ENCODE peak calls at places on chromosomes 5 and 9, in nine cellular contexts. W is heart left ventricle; I is suprapubic skin; H is cardiac fibroblast; M is naive thymus-derived CD4-positive, alpha-beta T cell; Y is bronchial epithelial cell; Z is H7; N is left ventricle myocardium inferior; O is lung. U is an unnamed sample.

GRCh38 chr5:126868961-126869451 is 92.1 kb downstream of the LMNB1 start:
- DNase-seq in I (no peak), H (peak; percentile 52), Z (peak; percentile 84), W (no peak), N (no peak), Y (peak; percentile 17), M (peak; percentile 45), O (no peak), U (no peak)

GRCh38 chr5:65625743-65626142 is 916 bp downstream of the SHLD3 start:
- DNase-seq in N (no peak), H (no peak), M (no peak), W (no peak), Z (no peak), I (no peak), Y (no peak), O (no peak), U (no peak)

GRCh38 chr5:25850581-25850980 is 1187.8 kb downstream of the CDH9 start:
- DNase-seq in H (no peak), N (no peak), Z (peak; percentile 2), Y (no peak), I (no peak), W (no peak), M (no peak), O (no peak), U (no peak)

GRCh38 chr5:173578947-173579615 is 37.4 kb downstream of the BOD1 start:
- DNase-seq in M (no peak), Z (no peak), N (no peak), O (no peak), Y (no peak), H (no peak), W (no peak), I (no peak), U (no peak)

GRCh38 chr5:92268343-92268742 is 885.2 kb upstream of the ARRDC3 start:
- DNase-seq in Z (no peak), Y (no peak), I (no peak), W (no peak), H (no peak), N (no peak), M (no peak), O (no peak), U (no peak)

GRCh38 chr5:90640484-90641059 is 82.0 kb downstream of the ADGRV1 start:
- DNase-seq in W (no peak), I (no peak), O (no peak), H (no peak), Y (peak; percentile 33), M (no peak), Z (no peak), N (no peak), U (no peak)

GRCh38 chr9:28301281-28301680 is 728.0 kb upstream of the C9orf72 start:
- DNase-seq in Y (peak; percentile 58), I (no peak), M (no peak), H (no peak), W (no peak), Z (no peak), O (no peak), N (no peak), U (no peak)

GRCh38 chr9:99060621-99061020 is 44.3 kb upstream of the TGFBR1 start:
- DNase-seq in W (no peak), Y (no peak), O (no peak), M (no peak), I (no peak), H (no peak), Z (no peak), N (no peak), U (no peak)

GRCh38 chr9:93300175-93300572 is 116.2 kb downstream of the WNK2 start:
- DNase-seq in Z (peak; percentile 42), W (no peak), I (peak; percentile 37), H (no peak), Y (no peak), N (no peak), M (no peak), O (no peak), U (no peak)

GRCh38 chr5:130992621-130993020 is 172.4 kb downstream of the HINT1 start:
- DNase-seq in Y (peak; percentile 18), W (no peak), Z (no peak), I (no peak), H (no peak), O (no peak), N (no peak), M (no peak), U (no peak)

GRCh38 chr5:72392326-72392733 is 72.2 kb downstream of the PTCD2 start:
- DNase-seq in N (no peak), I (no peak), H (peak; percentile 57), Z (no peak), O (no peak), Y (peak; percentile 94), W (no peak), M (no peak), U (no peak)

GRCh38 chr5:142602720-142603245 is 83.1 kb downstream of the FGF1 start:
- DNase-seq in O (no peak), I (no peak), N (no peak), Y (peak; percentile 93), H (no peak), M (no peak), Z (no peak), W (no peak), U (no peak)

GRCh38 chr5:142601432-142601831 is 84.5 kb downstream of the FGF1 start:
- DNase-seq in Y (no peak), W (no peak), Z (no peak), O (no peak), I (no peak), N (no peak), H (no peak), M (no peak), U (no peak)

GRCh38 chr5:142600092-142600491 is 85.8 kb downstream of the FGF1 start:
- DNase-seq in H (no peak), N (no peak), O (no peak), W (no peak), I (no peak), Z (no peak), M (no peak), Y (no peak), U (no peak)

GRCh38 chr5:142598338-142598700 is 87.6 kb downstream of the FGF1 start:
- DNase-seq in O (no peak), W (no peak), M (no peak), N (no peak), Y (no peak), I (no peak), Z (no peak), H (no peak), U (no peak)

DNA sequence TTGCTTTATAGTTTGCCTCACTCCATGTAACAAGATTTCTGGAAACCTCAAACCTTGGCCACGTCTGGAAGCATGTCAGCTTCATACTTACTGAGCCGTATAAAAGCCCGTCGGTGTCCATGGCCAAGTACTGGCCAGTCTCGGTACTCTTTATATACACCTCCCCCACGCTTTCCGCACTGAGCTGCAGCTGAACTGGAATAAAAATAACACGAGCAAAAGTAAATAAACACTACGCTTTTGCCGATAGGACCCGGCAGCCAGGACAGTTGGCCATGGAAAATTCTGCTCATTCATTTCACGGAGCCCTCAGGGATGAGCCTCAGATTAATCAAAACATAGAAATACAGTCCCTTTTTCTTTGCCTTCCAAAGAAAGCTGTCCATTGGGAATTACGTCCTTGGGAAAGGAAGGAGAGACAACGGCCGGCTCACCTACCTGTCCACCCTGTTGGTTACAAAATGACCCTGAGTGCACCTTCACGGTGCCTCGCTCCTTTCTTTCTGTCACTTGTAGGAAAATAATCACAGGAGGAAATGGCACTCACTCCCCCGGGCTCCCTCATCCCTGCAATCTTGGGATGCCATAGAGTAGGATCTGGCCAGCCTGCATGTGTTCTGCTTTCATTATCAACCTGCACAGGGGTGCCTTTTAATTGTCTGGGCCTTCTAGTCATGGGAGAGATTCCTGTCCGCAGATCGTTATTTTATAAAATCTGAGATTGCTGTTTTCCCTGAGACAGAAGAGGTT is 85.1 kb downstream of the FGF1 start:
- DNase-seq in M (no peak), N (peak; percentile 44), Z (no peak), O (no peak), H (peak; percentile 70), W (peak; percentile 71), Y (no peak), I (no peak), U (no peak)
- H3K4me3 ChIP-seq in M (no peak overlapping the region), N (peak overlapping the region; percentile 53), Z (no peak overlapping the region), O (no peak overlapping the region), H (peak overlapping the region; percentile 26), W (no peak overlapping the region), Y (no peak overlapping the region), I (peak overlapping the region; percentile 19), U (no peak overlapping the region)

GRCh38 chr9:133273819-133274218 is 1.2 kb downstream of the ABO start:
- DNase-seq in N (no peak), O (no peak), I (no peak), Y (no peak), Z (no peak), W (no peak), M (no peak), H (no peak), U (no peak)
- H3K4me3 ChIP-seq in N (peak overlapping the region; percentile 75), O (no peak overlapping the region), I (no peak overlapping the region), Y (no peak overlapping the region), Z (no peak overlapping the region), W (peak overlapping the region; percentile 73), M (no peak overlapping the region), H (no peak overlapping the region), U (no peak overlapping the region)

DNA sequence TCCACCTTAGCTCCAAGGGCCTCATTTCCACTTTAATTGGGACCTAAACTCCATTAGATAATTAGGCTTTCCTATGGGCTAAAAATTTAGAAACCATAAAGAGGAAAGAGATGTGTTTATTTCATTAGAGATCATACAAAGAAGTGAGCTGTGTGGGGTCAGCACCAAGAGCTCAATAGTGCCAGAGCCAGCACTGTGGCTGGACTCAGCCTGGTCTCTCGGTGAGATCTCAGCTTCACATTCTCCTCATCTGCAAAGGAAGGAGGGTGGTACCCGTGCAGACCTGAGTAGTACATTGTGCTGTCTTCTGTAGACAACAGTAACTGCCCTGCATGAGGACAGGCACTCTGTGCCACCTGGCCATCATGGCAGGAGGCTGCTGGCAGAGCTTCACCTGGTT is 136.1 kb upstream of the EPB41L4A start:
- DNase-seq in N (no peak), O (no peak), Y (no peak), Z (no peak), I (no peak), M (no peak), W (no peak), H (no peak), U (no peak)
- H3K4me3 ChIP-seq in N (no peak overlapping the region), O (no peak overlapping the region), Y (no peak overlapping the region), Z (no peak overlapping the region), I (no peak overlapping the region), M (no peak overlapping the region), W (no peak overlapping the region), H (no peak overlapping the region), U (no peak overlapping the region)

DNA sequence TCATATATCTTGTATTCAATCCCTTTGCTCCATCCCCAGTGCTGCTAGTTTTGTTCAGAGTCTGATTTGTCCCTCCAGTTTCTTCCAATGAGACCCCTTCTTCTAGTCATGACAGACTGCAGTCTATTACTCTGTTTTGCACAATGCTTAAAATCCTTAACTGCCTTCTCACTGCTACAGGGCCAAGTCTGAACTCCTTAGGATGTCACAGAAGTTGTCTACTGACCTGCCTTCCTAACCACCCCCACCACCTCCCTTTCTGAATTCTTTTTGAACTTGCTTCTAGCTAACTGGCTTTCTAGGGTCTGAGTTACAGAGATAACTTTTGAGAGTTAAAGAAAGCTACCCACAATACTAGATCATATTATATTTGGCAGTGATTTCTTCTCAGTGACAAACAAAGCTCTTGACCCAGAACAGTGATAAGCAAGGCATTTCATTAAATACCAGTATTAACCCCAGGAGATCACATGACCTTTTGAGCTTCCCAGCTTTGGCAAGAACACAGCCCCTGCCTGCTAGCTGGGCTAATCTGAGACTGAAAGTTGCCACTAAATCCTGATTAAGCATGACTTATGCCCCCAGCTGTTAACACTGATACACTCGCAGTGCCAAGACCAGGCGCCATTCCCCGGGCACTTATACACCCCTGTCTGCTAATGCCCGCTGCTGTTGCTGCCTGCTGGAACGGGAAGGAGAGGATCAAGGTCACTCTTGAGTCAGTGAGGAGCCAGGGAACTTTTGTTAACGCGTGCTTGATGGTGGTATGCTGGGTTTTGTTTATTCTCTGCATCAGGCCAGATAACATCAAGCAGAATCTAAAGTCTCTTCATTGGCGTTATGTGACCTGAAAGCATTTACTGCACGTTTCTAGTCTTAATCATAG is 36.4 kb upstream of the ADAMTSL1 start:
- DNase-seq in W (peak; percentile 68), Z (no peak), I (no peak), Y (no peak), M (no peak), N (peak; percentile 48), O (no peak), H (peak; percentile 68), U (no peak)
- H3K4me3 ChIP-seq in W (peak overlapping the region; percentile 37), Z (no peak overlapping the region), I (peak overlapping the region; percentile 45), Y (no peak overlapping the region), M (no peak overlapping the region), N (peak overlapping the region; percentile 64), O (no peak overlapping the region), H (peak overlapping the region; percentile 39), U (no peak overlapping the region)